ENCODE peak calls at places on chromosomes 3 and 15, in eight cellular contexts. Z is brain microvascular endothelial cell, J is fibroblast of lung, S is H9, T is cardiac muscle cell, Y is PC-3, E is HCT116, O is stomach. H is an unnamed sample.

GRCh38 chr3:57078366-57079220 is 18.1 kb downstream of the SPATA12 start:
- DNase-seq in E (no peak), O (peak), S (peak), Z (peak), T (peak), J (peak), Y (peak), H (peak)

GRCh38 chr15:57382222-57382621 is 5.9 kb downstream of the CGNL1 start:
- DNase-seq in T (no peak), S (no peak), E (no peak), J (no peak), Z (no peak), O (peak), Y (no peak), H (no peak)

GRCh38 chr3:152375546-152375945 is 106.8 kb downstream of the MBNL1 start:
- DNase-seq in J (peak), O (no peak), T (no peak), Z (no peak), Y (peak), S (no peak), E (no peak), H (no peak)

GRCh38 chr15:74235962-74236361 is at the start of gene CCDC33:
- DNase-seq in Y (no peak), S (no peak), Z (no peak), O (peak), J (no peak), E (no peak), T (no peak), H (no peak)

GRCh38 chr15:29734917-29735572 is 87.2 kb downstream of the TJP1 start:
- DNase-seq in Y (peak), O (no peak), S (no peak), E (peak), T (no peak), J (no peak), Z (peak), H (peak)

GRCh38 chr3:141686477-141687280 is 51.4 kb upstream of the RNF7 start:
- DNase-seq in T (no peak), E (no peak), O (peak), J (peak), Y (peak), Z (peak), S (no peak), H (peak)

GRCh38 chr15:77027697-77028450 is 32.9 kb downstream of the PSTPIP1 start:
- DNase-seq in O (no peak), J (no peak), Y (no peak), T (peak), S (peak), E (no peak), Z (no peak), H (no peak)

GRCh38 chr3:65178703-65179102 is 490.9 kb upstream of the ADAMTS9 start:
- DNase-seq in J (peak), O (no peak), T (no peak), E (no peak), Y (no peak), S (no peak), Z (peak), H (no peak)

GRCh38 chr3:1855836-1856235 is 242.8 kb upstream of the CNTN4 start:
- DNase-seq in Y (no peak), J (no peak), S (no peak), O (no peak), T (no peak), E (no peak), Z (no peak), H (no peak)

GRCh38 chr3:25471081-25471768 is 43.2 kb downstream of the RARB start:
- DNase-seq in Z (no peak), Y (no peak), S (no peak), T (no peak), O (no peak), E (no peak), J (peak), H (no peak)

GRCh38 chr3:193132923-193133463 is 108.0 kb upstream of the PLAAT1 start:
- DNase-seq in O (no peak), E (no peak), S (no peak), Y (peak), J (no peak), T (no peak), Z (no peak), H (no peak)

GRCh38 chr15:43423793-43424192 is 52.9 kb downstream of the TUBGCP4 start:
- DNase-seq in Y (no peak), O (no peak), Z (no peak), T (no peak), J (no peak), E (no peak), S (no peak), H (no peak)

GRCh38 chr3:45397754-45398153 is 9.4 kb downstream of the LARS2 start:
- DNase-seq in E (no peak), O (no peak), S (no peak), T (no peak), Y (peak), Z (no peak), J (no peak), H (no peak)

GRCh38 chr3:12143949-12144504 is 14.7 kb downstream of the TIMP4 start:
- DNase-seq in T (no peak), J (peak), Z (peak), Y (no peak), O (peak), S (no peak), E (no peak), H (no peak)

GRCh38 chr3:168096210-168096795 is 579 bp upstream of the GOLIM4 start:
- DNase-seq in O (peak), Z (peak), S (peak), J (peak), T (peak), Y (peak), E (peak), H (peak)

GRCh38 chr3:103794656-103795055 is 1359.8 kb downstream of the ZPLD1 start:
- DNase-seq in T (peak), E (no peak), J (no peak), Y (peak), O (no peak), S (no peak), Z (no peak), H (no peak)

GRCh38 chr3:36677331-36678007 is 86.9 kb downstream of the DCLK3 start:
- DNase-seq in O (no peak), Y (peak), T (no peak), Z (peak), E (peak), S (no peak), J (peak), H (peak)

GRCh38 chr15:62979252-62979651 is 63.3 kb upstream of the TPM1 start:
- DNase-seq in S (no peak), O (no peak), Y (no peak), Z (no peak), T (no peak), J (no peak), E (no peak), H (no peak)

GRCh38 chr3:40873934-40874699 is 325.2 kb upstream of the CTNNB1 start:
- DNase-seq in T (no peak), J (no peak), S (no peak), E (no peak), Z (no peak), Y (no peak), O (no peak), H (no peak)

GRCh38 chr3:65279225-65279624 is 591.4 kb upstream of the ADAMTS9 start:
- DNase-seq in J (no peak), O (no peak), S (no peak), E (no peak), T (no peak), Y (no peak), Z (no peak), H (no peak)

GRCh38 chr15:68518785-68519430 is 59.9 kb upstream of the CORO2B start:
- DNase-seq in Y (no peak), J (no peak), S (no peak), Z (no peak), E (no peak), O (no peak), T (no peak), H (no peak)

GRCh38 chr15:83809345-83809744 is 155.4 kb downstream of the ADAMTSL3 start:
- DNase-seq in Z (no peak), T (peak), O (no peak), S (no peak), E (no peak), J (no peak), Y (no peak), H (no peak)

GRCh38 chr3:112873632-112874031 is 27.0 kb upstream of the CD200R1L start:
- DNase-seq in O (no peak), J (no peak), T (no peak), Z (no peak), S (no peak), E (no peak), Y (no peak), H (no peak)

GRCh38 chr3:13371100-13372075 is 48.7 kb downstream of the NUP210 start:
- DNase-seq in Z (no peak), S (no peak), J (no peak), T (no peak), O (peak), Y (no peak), E (no peak), H (no peak)

GRCh38 chr3:97658670-97659285 is 105.8 kb upstream of the ARL6 start:
- DNase-seq in O (no peak), T (peak), S (no peak), Z (no peak), E (peak), Y (peak), J (peak), H (peak)

GRCh38 chr3:76698136-76698535 is 341.8 kb upstream of the ROBO2 start:
- DNase-seq in O (no peak), Y (no peak), J (no peak), E (no peak), T (no peak), S (no peak), Z (no peak), H (no peak)

GRCh38 chr3:158792709-158793108 is 9.1 kb upstream of the MFSD1 start:
- DNase-seq in S (no peak), E (no peak), T (no peak), Y (peak), J (peak), Z (peak), O (no peak), H (peak)

GRCh38 chr15:45715528-45715927 is 80.7 kb downstream of the SQOR start:
- DNase-seq in S (no peak), E (no peak), T (no peak), O (no peak), Z (no peak), J (peak), Y (peak), H (no peak)

GRCh38 chr3:49716691-49717538 is 2.6 kb downstream of the AMIGO3 start:
- DNase-seq in T (no peak), E (no peak), Y (no peak), Z (no peak), J (no peak), O (no peak), S (peak), H (no peak)

GRCh38 chr15:88174571-88174970 is 82.0 kb downstream of the NTRK3 start:
- DNase-seq in T (peak), Z (no peak), S (no peak), O (no peak), Y (no peak), E (no peak), J (no peak), H (no peak)

GRCh38 chr3:110568246-110568645 is 503.4 kb upstream of the NECTIN3 start:
- DNase-seq in Z (peak), O (no peak), T (no peak), J (peak), Y (peak), E (peak), S (no peak), H (peak)

GRCh38 chr3:9810846-9811245 is 784 bp downstream of the TTLL3 start:
- DNase-seq in O (no peak), J (no peak), Z (no peak), E (no peak), T (no peak), Y (no peak), S (no peak), H (no peak)

GRCh38 chr15:61501815-61502214 is 272.7 kb upstream of the RORA start:
- DNase-seq in Z (no peak), J (no peak), Y (no peak), E (no peak), O (no peak), S (no peak), T (no peak), H (no peak)

GRCh38 chr3:69166446-69166845 is 44.1 kb upstream of the LMOD3 start:
- DNase-seq in T (no peak), Z (no peak), E (no peak), J (no peak), Y (no peak), O (no peak), S (no peak), H (no peak)

GRCh38 chr3:152380048-152380447 is 111.3 kb downstream of the MBNL1 start:
- DNase-seq in Y (no peak), E (no peak), Z (no peak), J (no peak), S (no peak), O (no peak), T (no peak), H (no peak)

GRCh38 chr3:194505791-194506415 is 19.1 kb upstream of the ATP13A3 start:
- DNase-seq in J (no peak), E (no peak), T (no peak), O (no peak), S (no peak), Y (no peak), Z (no peak), H (no peak)

GRCh38 chr3:25971736-25972135 is 181.8 kb downstream of the OXSM start:
- DNase-seq in Y (no peak), S (no peak), T (no peak), J (no peak), Z (no peak), E (no peak), O (no peak), H (no peak)

GRCh38 chr3:61919371-61919770 is 358.0 kb downstream of the PTPRG start:
- DNase-seq in O (no peak), S (no peak), E (no peak), J (no peak), Z (no peak), Y (no peak), T (no peak), H (no peak)

GRCh38 chr15:79592126-79592525 is 160.0 kb downstream of the MINAR1 start:
- DNase-seq in O (no peak), T (no peak), Z (no peak), J (no peak), Y (no peak), S (no peak), E (no peak), H (no peak)

GRCh38 chr15:79595271-79595670 is 163.1 kb downstream of the MINAR1 start:
- DNase-seq in Z (no peak), J (no peak), E (no peak), S (no peak), T (no peak), Y (no peak), O (no peak), H (no peak)

GRCh38 chr15:79595995-79596622 is 164.0 kb downstream of the MINAR1 start:
- DNase-seq in Y (peak), E (peak), O (peak), S (peak), T (peak), Z (peak), J (peak), H (peak)

GRCh38 chr15:79598639-79599038 is 166.5 kb downstream of the MINAR1 start:
- DNase-seq in J (no peak), O (no peak), T (no peak), S (no peak), E (no peak), Z (no peak), Y (no peak), H (no peak)

DNA sequence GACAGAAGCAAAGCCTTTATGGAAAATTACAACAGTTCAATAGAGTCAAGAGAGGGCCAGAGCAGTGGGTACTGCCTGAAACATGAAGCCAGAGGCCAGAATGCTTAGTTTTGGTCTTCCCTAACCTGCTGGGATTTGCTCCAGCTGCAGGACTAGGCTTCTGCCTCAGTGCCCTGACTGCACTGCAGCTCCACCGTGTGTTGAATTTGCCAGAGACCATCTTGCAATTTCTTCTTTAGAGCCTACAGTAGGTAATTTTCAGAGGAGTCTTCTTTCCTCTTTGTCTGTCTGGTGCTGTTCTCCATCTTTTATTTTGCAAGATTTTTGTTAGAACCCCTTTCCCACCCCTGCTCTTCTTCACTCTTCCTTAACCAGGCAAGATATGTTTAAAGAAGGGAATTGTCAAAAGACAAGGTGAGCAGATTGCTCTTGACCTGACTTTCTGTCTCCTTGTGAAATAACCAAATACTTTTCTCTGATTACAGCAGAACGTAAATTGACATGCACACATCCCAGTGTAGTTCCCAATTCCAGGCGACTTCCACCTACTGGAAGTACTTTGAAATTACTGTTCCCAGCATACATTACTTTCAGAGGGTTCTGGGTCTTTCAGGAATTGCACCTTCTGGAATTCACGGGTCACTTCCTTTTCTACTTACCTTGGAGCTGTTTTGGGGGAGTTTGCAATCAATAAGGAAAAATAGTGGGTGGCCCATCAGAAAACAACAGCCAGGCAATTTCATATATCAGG is 161.2 kb downstream of the MINAR1 start:
- DNase-seq in J (peak), O (no peak), S (peak), T (peak), Y (peak), Z (no peak), E (no peak), H (no peak)
- TF ChIP-seq CTCF in J (peak), O (peak), S (peak), T (peak), Y (peak), Z (peak), E (peak), H (no peak)

GRCh38 chr15:80317389-80318169 is 65.6 kb upstream of the CTXND1 start:
- DNase-seq in O (no peak), E (no peak), J (peak), Y (peak), Z (peak), S (no peak), T (no peak), H (peak)
- H3K27ac ChIP-seq in O (no peak), E (no peak), J (no peak), Y (no peak), Z (no peak), S (no peak), T (no peak), H (no peak)

GRCh38 chr3:130242850-130243569 is 102.5 kb upstream of the COL6A5 start:
- DNase-seq in E (no peak), Y (peak), T (peak), J (peak), S (no peak), O (no peak), Z (peak), H (no peak)
- TF ChIP-seq CTCF in E (peak), Y (peak), T (peak), J (peak), S (peak), O (no peak), Z (no peak), H (no peak)

GRCh38 chr3:43758826-43759225 is 68.1 kb downstream of the ABHD5 start:
- DNase-seq in O (no peak), Z (no peak), S (no peak), Y (no peak), T (no peak), E (no peak), J (no peak), H (no peak)
- H3K27ac ChIP-seq in O (no peak), Z (no peak), S (no peak), Y (peak), T (peak), E (no peak), J (peak), H (peak)

DNA sequence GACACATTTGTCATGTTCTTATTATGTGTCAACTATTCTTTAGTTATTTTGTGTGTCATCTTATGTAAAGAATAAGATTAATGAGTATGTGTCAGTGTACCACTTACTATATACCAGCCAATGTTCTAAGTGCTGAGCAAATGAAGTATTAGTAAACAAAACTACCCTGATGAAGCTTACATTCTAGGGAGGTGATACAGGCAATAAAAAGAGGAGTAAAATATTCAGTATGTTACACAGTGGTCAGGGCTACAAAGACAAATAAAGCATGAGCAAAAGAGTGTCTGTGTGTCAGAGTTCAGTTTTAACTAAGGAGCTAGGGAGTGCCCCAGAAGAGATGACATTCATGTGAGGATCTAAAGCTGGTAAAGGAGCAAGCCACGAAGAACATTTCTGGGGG is 79.1 kb downstream of the TRPC1 start:
- DNase-seq in E (no peak), T (no peak), S (no peak), Z (no peak), O (no peak), Y (peak), J (no peak), H (no peak)
- TF ChIP-seq CTCF in E (no peak), T (no peak), S (no peak), Z (no peak), O (no peak), Y (no peak), J (no peak), H (no peak)

DNA sequence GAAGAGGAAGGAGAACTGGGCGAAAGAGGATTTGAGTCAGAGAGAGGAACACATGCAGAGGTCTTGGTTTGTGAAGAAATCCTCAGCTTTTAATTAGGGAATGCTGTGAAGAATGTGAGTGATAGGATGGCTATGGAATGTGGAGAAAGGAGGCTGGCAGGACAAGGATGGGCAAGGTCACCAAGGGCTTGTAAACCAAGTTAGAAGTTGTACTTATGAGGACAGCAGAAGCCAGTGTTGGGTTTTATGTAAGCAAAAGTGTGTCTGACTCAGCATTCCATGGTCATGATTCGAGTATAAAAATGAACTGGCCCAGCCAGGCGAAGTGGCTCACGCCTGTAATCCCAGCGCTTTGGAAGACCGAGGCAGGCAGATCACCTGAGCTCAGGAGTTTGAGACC is 59.9 kb upstream of the IL12A start:
- DNase-seq in Y (peak), J (peak), S (no peak), T (no peak), Z (peak), E (no peak), O (no peak), H (peak)
- H3K27ac ChIP-seq in Y (peak), J (peak), S (no peak), T (no peak), Z (peak), E (peak), O (no peak), H (peak)

GRCh38 chr3:186220886-186221285 is 112.0 kb upstream of the ETV5 start:
- DNase-seq in T (no peak), Z (no peak), S (peak), J (peak), Y (no peak), E (no peak), O (no peak), H (no peak)
- TF ChIP-seq CTCF in T (no peak), Z (peak), S (peak), J (peak), Y (no peak), E (no peak), O (no peak), H (no peak)

DNA sequence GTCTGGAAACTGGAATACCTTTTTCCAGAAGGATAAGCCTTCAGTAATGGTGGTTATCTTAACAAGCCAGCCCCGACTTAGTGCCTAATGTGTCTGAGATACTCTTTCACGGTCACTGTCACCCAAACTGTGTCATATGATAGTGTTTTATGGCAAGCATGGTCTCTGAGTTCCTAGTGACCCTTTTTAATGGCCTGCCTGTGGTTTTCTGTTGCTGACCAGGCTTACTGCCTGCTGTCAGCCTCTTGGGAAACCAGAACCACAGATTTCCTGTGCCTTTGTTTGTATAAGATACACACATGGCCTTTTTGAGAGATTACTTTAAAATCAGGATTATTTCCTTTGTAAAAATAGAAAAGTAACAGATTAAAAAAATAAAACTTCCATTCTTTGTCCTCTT is 22.4 kb downstream of the HPS3 start:
- DNase-seq in Y (peak), S (no peak), J (peak), O (no peak), E (no peak), T (no peak), Z (peak), H (no peak)
- H3K27ac ChIP-seq in Y (no peak), S (no peak), J (no peak), O (no peak), E (no peak), T (no peak), Z (peak), H (no peak)

H was measured in RWPE1.